ENCODE peak calls at places on chromosomes 12 and 14, in nine cellular contexts. I is BJ; K is brain microvascular endothelial cell; O is A673; W is kidney epithelial cell; F is tibial nerve; X is K562; H is effector memory CD4-positive, alpha-beta T cell; L is uterus. B is an unnamed sample.

GRCh38 chr14:31894351-31894750 is 182.8 kb upstream of the ARHGAP5 start:
- DNase-seq in I (no peak), K (no peak), O (no peak), W (no peak), F (no peak), X (peak; percentile 15), H (no peak), L (no peak), B (no peak)

GRCh38 chr12:93741741-93742085 is 64.5 kb downstream of the CRADD start:
- DNase-seq in I (no peak), K (no peak), O (no peak), W (no peak), F (peak; percentile 23), X (no peak), H (no peak), L (no peak), B (no peak)

GRCh38 chr14:94143711-94144110 is 14.3 kb upstream of the IFI27L2 start:
- DNase-seq in I (no peak), K (no peak), O (no peak), W (no peak), F (no peak), X (no peak), H (no peak), L (no peak), B (no peak)

GRCh38 chr12:26345471-26346003 is 150.2 kb downstream of the SSPN start:
- DNase-seq in I (no peak), K (no peak), O (no peak), W (no peak), F (no peak), X (no peak), H (no peak), L (no peak), B (no peak)

GRCh38 chr14:52312872-52313492 is 1.1 kb upstream of the PTGER2 start:
- DNase-seq in I (no peak), K (no peak), O (no peak), W (no peak), F (no peak), X (no peak), H (no peak), L (peak; percentile 44), B (no peak)

GRCh38 chr12:57214398-57214781 is 2.2 kb upstream of the NXPH4 start:
- DNase-seq in I (no peak), K (peak; percentile 45), O (peak; percentile 84), W (no peak), F (peak; percentile 59), X (peak; percentile 69), H (peak; percentile 29), L (peak; percentile 68), B (peak; percentile 60)

GRCh38 chr12:91513354-91513753 is 330.7 kb upstream of the DCN start:
- DNase-seq in I (no peak), K (no peak), O (no peak), W (no peak), F (no peak), X (no peak), H (no peak), L (no peak), B (no peak)

GRCh38 chr12:55624056-55624455 is 12.6 kb upstream of the OR10P1 start:
- DNase-seq in I (no peak), K (no peak), O (no peak), W (no peak), F (no peak), X (no peak), H (no peak), L (no peak), B (peak; percentile 10)

GRCh38 chr14:71645656-71646055 is 286.6 kb upstream of the RGS6 start:
- DNase-seq in I (no peak), K (peak; percentile 46), O (no peak), W (no peak), F (no peak), X (no peak), H (no peak), L (no peak), B (no peak)

GRCh38 chr14:52071675-52072074 is 2.8 kb upstream of the NID2 start:
- DNase-seq in I (no peak), K (peak; percentile 48), O (peak; percentile 74), W (no peak), F (no peak), X (no peak), H (no peak), L (no peak), B (peak; percentile 9)

GRCh38 chr12:75658826-75659823 is 147.7 kb upstream of the KRR1 start:
- DNase-seq in I (peak; percentile 35), K (peak; percentile 76), O (peak; percentile 73), W (no peak), F (no peak), X (no peak), H (no peak), L (no peak), B (peak; percentile 39)

GRCh38 chr12:92412931-92413685 is 267.5 kb upstream of the BTG1 start:
- DNase-seq in I (no peak), K (no peak), O (no peak), W (no peak), F (no peak), X (no peak), H (no peak), L (no peak), B (no peak)

GRCh38 chr12:125083092-125083491 is 17.9 kb downstream of the AACS start:
- DNase-seq in I (no peak), K (no peak), O (no peak), W (no peak), F (no peak), X (no peak), H (no peak), L (no peak), B (no peak)

GRCh38 chr12:100356646-100357223 is at the start of gene SLC17A8:
- DNase-seq in I (no peak), K (no peak), O (no peak), W (no peak), F (no peak), X (no peak), H (no peak), L (no peak), B (no peak)

GRCh38 chr14:40694026-40694425 is 912.6 kb upstream of the LRFN5 start:
- DNase-seq in I (no peak), K (no peak), O (no peak), W (no peak), F (no peak), X (no peak), H (no peak), L (no peak), B (no peak)

GRCh38 chr12:131208425-131208824 is 254.7 kb downstream of the ADGRD1 start:
- DNase-seq in I (no peak), K (no peak), O (no peak), W (no peak), F (no peak), X (no peak), H (no peak), L (no peak), B (no peak)
- H3K27me3 ChIP-seq in I (no peaks in the 10 kb centered on the region), K (no peaks in the 10 kb centered on the region), O (no peaks in the 10 kb centered on the region), W (no peaks in the 10 kb centered on the region), F (peaks cover 17% of the 10 kb centered on the region), X (peaks cover 19% of the 10 kb centered on the region), H (no peaks in the 10 kb centered on the region), L (no peaks in the 10 kb centered on the region), B (no peaks in the 10 kb centered on the region)

GRCh38 chr12:2877047-2877958 is at the start of the genes FOXM1 and RHNO1:
- DNase-seq in I (no peak), K (peak; percentile 84), O (peak; percentile 93), W (no peak), F (peak; percentile 92), X (peak; percentile 84), H (peak; percentile 72), L (peak; percentile 91), B (peak; percentile 91)

GRCh38 chr12:2877959-2878732 is 1.1 kb downstream of the RHNO1 start:
- DNase-seq in I (no peak), K (no peak), O (peak; percentile 70), W (no peak), F (no peak), X (no peak), H (no peak), L (no peak), B (peak; percentile 59)

GRCh38 chr12:2879853-2880252 is 2.8 kb downstream of the RHNO1 start:
- DNase-seq in I (no peak), K (no peak), O (no peak), W (no peak), F (no peak), X (no peak), H (no peak), L (no peak), B (no peak)

DNA sequence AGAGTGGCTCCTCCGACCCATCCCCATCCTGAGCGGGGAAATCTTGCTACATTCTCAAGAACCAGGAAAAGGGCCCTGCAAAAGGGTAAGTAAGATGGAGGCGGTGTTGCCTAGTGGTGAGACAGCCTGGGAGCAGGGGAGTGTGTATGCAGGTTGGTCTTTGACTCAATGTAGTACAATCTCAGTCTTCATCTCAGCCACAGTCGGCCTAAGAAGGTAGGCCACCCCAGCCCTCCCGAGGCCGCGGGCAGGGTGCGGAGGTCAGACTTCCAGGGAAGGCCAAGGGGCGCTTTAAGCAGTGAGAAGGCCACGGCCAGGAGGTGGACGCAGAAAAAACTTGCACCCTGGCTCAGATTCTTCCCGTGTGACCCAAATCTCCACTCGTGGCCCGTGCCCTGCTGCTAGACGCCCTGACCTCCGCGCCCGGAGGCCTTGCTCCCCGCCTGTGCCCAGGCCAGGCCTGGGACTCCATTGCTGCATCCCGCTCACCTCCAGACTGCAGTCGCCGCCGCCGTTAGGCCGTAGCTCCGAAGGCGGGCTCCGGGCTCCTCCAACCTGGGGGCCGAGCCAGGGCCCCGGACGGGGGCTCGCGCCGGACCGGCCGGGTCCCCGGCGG is 435 bp downstream of the FOXM1 start:
- DNase-seq in I (no peak), K (no peak), O (peak; percentile 34), W (no peak), F (no peak), X (peak; percentile 40), H (no peak), L (no peak), B (peak; percentile 65)
- H3K36me3 ChIP-seq in I (no peaks in the 10 kb centered on the region), K (no peaks in the 10 kb centered on the region), O (peaks cover 50% of the 10 kb centered on the region), W (no peaks in the 10 kb centered on the region), F (no peaks in the 10 kb centered on the region), X (peaks cover 27% of the 10 kb centered on the region), H (no peaks in the 10 kb centered on the region), L (no peaks in the 10 kb centered on the region), B (no peaks in the 10 kb centered on the region)

DNA sequence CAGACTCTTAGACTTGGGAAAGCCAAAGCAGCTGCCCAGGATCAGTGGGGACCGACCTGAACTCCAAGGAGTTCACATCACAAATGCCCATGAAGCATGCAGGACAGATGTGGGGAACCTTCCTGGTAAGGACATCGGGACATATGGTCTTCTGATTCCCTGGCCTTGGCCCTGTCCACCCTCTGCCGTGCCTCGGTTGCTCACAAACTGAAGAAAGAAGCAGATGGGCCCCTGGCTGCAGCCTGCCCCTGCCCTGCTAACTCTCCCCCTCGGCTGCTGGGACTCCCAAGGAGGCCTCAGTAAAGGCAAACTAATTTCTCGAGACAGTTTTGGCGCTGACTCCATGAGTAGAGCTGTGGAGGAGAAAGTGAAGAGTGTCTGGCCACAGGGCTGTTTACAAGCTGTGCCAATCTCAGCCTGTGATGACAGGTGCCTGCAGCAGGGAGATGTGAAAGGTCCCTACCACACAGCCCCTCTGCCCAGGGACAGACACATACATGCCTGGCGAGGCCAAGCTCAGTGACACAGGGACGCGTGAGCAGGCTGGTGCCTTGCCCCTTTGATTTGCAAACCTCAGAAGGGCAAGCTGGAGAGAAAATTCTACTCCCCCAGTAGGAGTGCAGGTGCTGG is 48.6 kb downstream of the ISCA2 start:
- DNase-seq in I (no peak), K (no peak), O (no peak), W (no peak), F (no peak), X (no peak), H (no peak), L (no peak), B (no peak)
- H3K27me3 ChIP-seq in I (no peaks in the 10 kb centered on the region), K (no peaks in the 10 kb centered on the region), O (no peaks in the 10 kb centered on the region), W (no peaks in the 10 kb centered on the region), F (no peaks in the 10 kb centered on the region), X (peaks cover 7% of the 10 kb centered on the region), H (no peaks in the 10 kb centered on the region), L (no peaks in the 10 kb centered on the region), B (no peaks in the 10 kb centered on the region)

GRCh38 chr12:111451232-111451631 is 45.5 kb downstream of the SH2B3 start:
- DNase-seq in I (no peak), K (no peak), O (no peak), W (no peak), F (no peak), X (no peak), H (no peak), L (no peak), B (no peak)
- H3K36me3 ChIP-seq in I (peaks cover 35% of the 10 kb centered on the region), K (peaks cover 80% of the 10 kb centered on the region), O (peaks cover 90% of the 10 kb centered on the region), W (peaks cover 3% of the 10 kb centered on the region), F (peaks cover 19% of the 10 kb centered on the region), X (peaks cover 97% of the 10 kb centered on the region), H (peaks cover 55% of the 10 kb centered on the region), L (no peaks in the 10 kb centered on the region), B (peaks cover 81% of the 10 kb centered on the region)